ENCODE peak calls at places on chromosomes 1 and 21, in seven cellular contexts. T, L, H, Z, B, Q and K are unnamed samples.
A peak's percentile ranks its signal among the peaks of the same experiment; 100 is the strongest.

GRCh38 chr1:220908757-220909156 is 29.5 kb downstream of the HLX start:
- DNase-seq in T (peak; percentile 1), L (no peak), H (no peak), Z (peak; percentile 37), B (no peak), Q (no peak), K (peak; percentile 13)

GRCh38 chr1:226638608-226639007 is 90.0 kb downstream of the STUM start:
- DNase-seq in T (no peak), L (no peak), H (no peak), Z (no peak), B (no peak), Q (no peak), K (no peak)

GRCh38 chr1:54949971-54950360 is 30.5 kb upstream of the TMEM61 start:
- DNase-seq in T (no peak), L (no peak), H (no peak), Z (no peak), B (no peak), Q (no peak), K (no peak)

GRCh38 chr21:35843911-35844667 is 216.2 kb downstream of the SETD4 start:
- DNase-seq in T (no peak), L (no peak), H (no peak), Z (no peak), B (no peak), Q (no peak), K (no peak)

GRCh38 chr1:245365071-245365470 is 210.3 kb downstream of the KIF26B start:
- DNase-seq in T (no peak), L (no peak), H (no peak), Z (no peak), B (no peak), Q (peak; percentile 50), K (no peak)

GRCh38 chr1:16156848-16157495 is 1.1 kb upstream of the EPHA2 start:
- DNase-seq in T (no peak), L (peak; percentile 55), H (no peak), Z (no peak), B (no peak), Q (no peak), K (no peak)

GRCh38 chr1:236868625-236869467 is 73.8 kb downstream of the MTR start:
- DNase-seq in T (peak; percentile 51), L (peak; percentile 60), H (peak; percentile 40), Z (peak; percentile 69), B (peak; percentile 17), Q (peak; percentile 53), K (peak; percentile 71)

GRCh38 chr1:43587594-43587993 is 56.9 kb downstream of the PTPRF start:
- DNase-seq in T (no peak), L (no peak), H (no peak), Z (no peak), B (no peak), Q (no peak), K (no peak)

GRCh38 chr1:245096330-245097066 is 58.3 kb upstream of the KIF26B start:
- DNase-seq in T (no peak), L (peak; percentile 41), H (no peak), Z (no peak), B (no peak), Q (peak; percentile 43), K (no peak)

DNA sequence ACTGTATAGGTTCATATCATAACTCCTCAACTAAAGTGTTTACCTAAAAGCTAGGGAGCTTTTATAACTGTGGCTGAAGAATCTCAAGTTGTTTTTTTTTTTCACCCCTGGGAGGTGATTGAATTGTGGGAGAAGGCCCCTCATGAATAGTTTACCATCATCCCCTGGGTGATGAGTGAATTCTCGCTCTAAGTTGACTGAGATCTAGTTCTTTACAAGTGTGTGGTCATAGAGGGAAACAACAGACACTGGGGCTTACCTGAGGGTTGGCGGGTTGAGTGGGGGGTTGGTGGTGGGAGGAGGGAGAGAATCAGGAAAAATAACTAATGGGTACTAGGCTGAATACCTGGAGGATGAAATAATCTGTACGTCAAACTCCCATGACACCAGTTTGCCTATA is 7.9 kb upstream of the ZSCAN20 start:
- DNase-seq in T (no peak), L (no peak), H (no peak), Z (no peak), B (no peak), Q (no peak), K (no peak)
- H3K4me2 ChIP-seq in T (no peak overlapping the region), L (no peak overlapping the region), H (no peak overlapping the region), Z (no peak overlapping the region), B (no peak overlapping the region), Q (no peak overlapping the region), K (no peak overlapping the region)

GRCh38 chr1:117059334-117059677 is 820 bp upstream of the TTF2 start:
- DNase-seq in T (peak; percentile 31), L (peak; percentile 24), H (peak; percentile 36), Z (peak; percentile 65), B (peak; percentile 52), Q (no peak), K (no peak)

GRCh38 chr1:117061986-117062415 is 1.9 kb downstream of the TTF2 start:
- DNase-seq in T (no peak), L (no peak), H (no peak), Z (peak; percentile 50), B (peak; percentile 69), Q (no peak), K (no peak)

GRCh38 chr1:117058810-117059209 is 1.3 kb upstream of the TTF2 start:
- DNase-seq in T (no peak), L (no peak), H (no peak), Z (no peak), B (no peak), Q (no peak), K (no peak)

GRCh38 chr1:117059678-117060440 is at the start of gene TTF2:
- DNase-seq in T (peak; percentile 99), L (peak; percentile 99), H (peak; percentile 94), Z (peak; percentile 100), B (peak; percentile 99), Q (peak; percentile 96), K (peak; percentile 100)

GRCh38 chr1:117060441-117061317 is 553 bp downstream of the TTF2 start:
- DNase-seq in T (peak; percentile 21), L (peak; percentile 38), H (peak; percentile 71), Z (peak; percentile 76), B (peak; percentile 31), Q (peak; percentile 61), K (peak; percentile 51)
- TF ChIP-seq REST in T (no peak), L (no peak), H (no peak), Z (peak; percentile 66), B (no peak), Q (no peak), K (no peak)

GRCh38 chr1:240244968-240245628 is 153.4 kb downstream of the FMN2 start:
- DNase-seq in T (no peak), L (no peak), H (no peak), Z (no peak), B (no peak), Q (no peak), K (no peak)
- H3K4me2 ChIP-seq in T (no peak overlapping the region), L (no peak overlapping the region), H (no peak overlapping the region), Z (no peak overlapping the region), B (no peak overlapping the region), Q (peak overlapping the region; percentile 73), K (no peak overlapping the region)

GRCh38 chr1:47752048-47752451 is 245.1 kb downstream of the TRABD2B start:
- DNase-seq in T (no peak), L (no peak), H (no peak), Z (no peak), B (no peak), Q (no peak), K (no peak)

GRCh38 chr1:47753808-47754207 is 243.4 kb downstream of the TRABD2B start:
- DNase-seq in T (no peak), L (no peak), H (no peak), Z (no peak), B (no peak), Q (no peak), K (no peak)

GRCh38 chr1:47754221-47754620 is 243.0 kb downstream of the TRABD2B start:
- DNase-seq in T (no peak), L (no peak), H (no peak), Z (no peak), B (no peak), Q (no peak), K (no peak)

GRCh38 chr1:47752560-47752959 is 244.6 kb downstream of the TRABD2B start:
- DNase-seq in T (no peak), L (no peak), H (no peak), Z (no peak), B (no peak), Q (no peak), K (no peak)

DNA sequence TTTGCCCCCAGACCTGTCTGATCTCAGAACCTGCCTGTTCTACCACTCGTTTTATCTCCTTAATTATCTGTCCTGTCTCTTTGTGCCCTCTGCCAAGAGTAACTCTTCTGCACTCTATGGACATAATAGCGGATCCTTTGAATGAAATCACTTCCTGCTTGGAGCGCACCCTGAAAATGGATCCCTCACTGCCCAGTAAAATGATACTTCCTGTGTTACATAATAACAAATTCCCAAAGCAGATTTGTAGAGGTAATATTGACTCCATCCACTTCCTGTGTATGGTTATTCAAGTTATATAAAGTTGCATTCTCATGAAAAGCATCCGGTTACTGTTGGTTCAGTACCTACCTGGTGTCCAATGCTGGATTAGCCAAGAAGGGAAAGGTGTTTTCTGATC is 246.0 kb downstream of the TRABD2B start:
- DNase-seq in T (peak; percentile 21), L (no peak), H (no peak), Z (no peak), B (no peak), Q (no peak), K (no peak)
- TF ChIP-seq REST in T (no peak), L (no peak), H (no peak), Z (no peak), B (no peak), Q (no peak), K (no peak)

GRCh38 chr1:217004776-217005436 is 281.7 kb upstream of the ESRRG start:
- DNase-seq in T (no peak), L (no peak), H (no peak), Z (no peak), B (no peak), Q (no peak), K (no peak)

GRCh38 chr1:216997831-216998230 is 274.6 kb upstream of the ESRRG start:
- DNase-seq in T (no peak), L (no peak), H (no peak), Z (no peak), B (no peak), Q (no peak), K (peak; percentile 6)

DNA sequence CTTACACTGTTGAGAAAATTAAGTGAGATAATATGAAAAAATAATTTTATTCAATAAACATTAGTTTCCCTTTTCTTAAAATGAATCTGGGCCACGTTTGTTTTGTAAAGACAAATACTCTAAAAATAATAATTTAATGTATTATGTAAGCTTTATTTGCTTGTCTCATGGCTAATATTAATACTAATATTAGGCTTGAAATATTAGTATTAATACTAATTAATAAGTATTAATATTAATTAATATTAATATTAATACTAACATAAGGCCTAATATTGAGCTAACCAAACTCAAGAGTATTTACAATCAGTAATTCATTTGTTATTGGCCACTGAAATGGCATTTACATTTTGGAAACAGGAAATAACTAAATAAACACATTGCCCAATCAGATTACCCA is 280.1 kb upstream of the ESRRG start:
- DNase-seq in T (no peak), L (no peak), H (no peak), Z (no peak), B (no peak), Q (no peak), K (no peak)
- H3K4me2 ChIP-seq in T (no peak overlapping the region), L (no peak overlapping the region), H (no peak overlapping the region), Z (no peak overlapping the region), B (no peak overlapping the region), Q (no peak overlapping the region), K (no peak overlapping the region)

GRCh38 chr1:53560572-53561487 is 101.6 kb downstream of the DMRTB1 start:
- DNase-seq in T (no peak), L (no peak), H (no peak), Z (no peak), B (no peak), Q (peak; percentile 18), K (no peak)
- TF ChIP-seq REST in T (no peak), L (no peak), H (no peak), Z (no peak), B (no peak), Q (no peak), K (no peak)